ENCODE peak calls at places on chromosome 17, in seven cellular contexts. One of them, this sample, is unnamed.

GRCh38 chr17:50181155-50181554 is 15.3 kb downstream of the SGCA start:
- DNase-seq in IMR-90: no peak
- DNase-seq in HCT116: no peak
- DNase-seq in DND-41: no peak
- DNase-seq in skeletal muscle cell: no peak
- DNase-seq in astrocyte of the spinal cord: peak
- DNase-seq in sigmoid colon: no peak
- DNase-seq in this sample: no peak

GRCh38 chr17:82887255-82888164 is 47.7 kb upstream of the ZNF750 start:
- DNase-seq in skeletal muscle cell: no peak
- DNase-seq in sigmoid colon: no peak
- DNase-seq in IMR-90: peak
- DNase-seq in astrocyte of the spinal cord: no peak
- DNase-seq in HCT116: no peak
- DNase-seq in DND-41: peak
- DNase-seq in this sample: no peak

GRCh38 chr17:76869209-76869877 is 1.1 kb downstream of the MGAT5B start:
- DNase-seq in astrocyte of the spinal cord: no peak
- DNase-seq in sigmoid colon: no peak
- DNase-seq in DND-41: no peak
- DNase-seq in HCT116: no peak
- DNase-seq in IMR-90: no peak
- DNase-seq in skeletal muscle cell: no peak
- DNase-seq in this sample: no peak

GRCh38 chr17:60959696-60960095 is 282.0 kb downstream of the BCAS3 start:
- DNase-seq in sigmoid colon: no peak
- DNase-seq in HCT116: no peak
- DNase-seq in DND-41: no peak
- DNase-seq in IMR-90: no peak
- DNase-seq in skeletal muscle cell: no peak
- DNase-seq in astrocyte of the spinal cord: no peak
- DNase-seq in this sample: no peak

GRCh38 chr17:28492352-28493310 is 13.5 kb upstream of the FOXN1 start:
- DNase-seq in DND-41: no peak
- DNase-seq in HCT116: no peak
- DNase-seq in skeletal muscle cell: no peak
- DNase-seq in sigmoid colon: no peak
- DNase-seq in astrocyte of the spinal cord: no peak
- DNase-seq in IMR-90: no peak
- DNase-seq in this sample: no peak

GRCh38 chr17:77572065-77572601 is 386.4 kb upstream of the TNRC6C start:
- DNase-seq in IMR-90: no peak
- DNase-seq in DND-41: no peak
- DNase-seq in HCT116: no peak
- DNase-seq in astrocyte of the spinal cord: no peak
- DNase-seq in skeletal muscle cell: no peak
- DNase-seq in sigmoid colon: no peak
- DNase-seq in this sample: no peak

GRCh38 chr17:62179525-62180161 is 114.6 kb upstream of the MED13 start:
- DNase-seq in skeletal muscle cell: no peak
- DNase-seq in DND-41: no peak
- DNase-seq in sigmoid colon: no peak
- DNase-seq in HCT116: peak
- DNase-seq in IMR-90: peak
- DNase-seq in astrocyte of the spinal cord: peak
- DNase-seq in this sample: peak

GRCh38 chr17:75740631-75741077 is 19.4 kb downstream of the ITGB4 start:
- DNase-seq in IMR-90: no peak
- DNase-seq in skeletal muscle cell: no peak
- DNase-seq in HCT116: no peak
- DNase-seq in astrocyte of the spinal cord: no peak
- DNase-seq in sigmoid colon: no peak
- DNase-seq in DND-41: no peak
- DNase-seq in this sample: no peak

GRCh38 chr17:65278050-65278819 is 141.1 kb downstream of the RGS9 start:
- DNase-seq in astrocyte of the spinal cord: peak
- DNase-seq in DND-41: no peak
- DNase-seq in sigmoid colon: no peak
- DNase-seq in HCT116: peak
- DNase-seq in skeletal muscle cell: peak
- DNase-seq in IMR-90: peak
- DNase-seq in this sample: no peak

GRCh38 chr17:82202981-82203380 is 9.7 kb downstream of the CCDC57 start:
- DNase-seq in DND-41: no peak
- DNase-seq in IMR-90: no peak
- DNase-seq in HCT116: no peak
- DNase-seq in astrocyte of the spinal cord: no peak
- DNase-seq in skeletal muscle cell: no peak
- DNase-seq in sigmoid colon: no peak
- DNase-seq in this sample: no peak

GRCh38 chr17:2957631-2958286 is 105.6 kb downstream of the OR1D5 start:
- DNase-seq in skeletal muscle cell: no peak
- DNase-seq in sigmoid colon: peak
- DNase-seq in DND-41: no peak
- DNase-seq in astrocyte of the spinal cord: peak
- DNase-seq in IMR-90: peak
- DNase-seq in HCT116: no peak
- DNase-seq in this sample: no peak

GRCh38 chr17:79845601-79845949 is 6.3 kb upstream of the CBX4 start:
- DNase-seq in HCT116: no peak
- DNase-seq in sigmoid colon: no peak
- DNase-seq in DND-41: no peak
- DNase-seq in IMR-90: no peak
- DNase-seq in skeletal muscle cell: no peak
- DNase-seq in astrocyte of the spinal cord: no peak
- DNase-seq in this sample: no peak

GRCh38 chr17:71224824-71225575 is 895.8 kb upstream of the SOX9 start:
- DNase-seq in DND-41: no peak
- DNase-seq in HCT116: no peak
- DNase-seq in IMR-90: no peak
- DNase-seq in sigmoid colon: no peak
- DNase-seq in astrocyte of the spinal cord: peak
- DNase-seq in skeletal muscle cell: peak
- DNase-seq in this sample: no peak

GRCh38 chr17:15263206-15263579 is 1.9 kb downstream of the PMP22 start:
- DNase-seq in astrocyte of the spinal cord: peak
- DNase-seq in sigmoid colon: peak
- DNase-seq in IMR-90: peak
- DNase-seq in HCT116: no peak
- DNase-seq in skeletal muscle cell: peak
- DNase-seq in DND-41: no peak
- DNase-seq in this sample: peak

GRCh38 chr17:57401556-57402488 is 145.5 kb downstream of the MSI2 start:
- DNase-seq in sigmoid colon: no peak
- DNase-seq in astrocyte of the spinal cord: no peak
- DNase-seq in skeletal muscle cell: no peak
- DNase-seq in HCT116: no peak
- DNase-seq in DND-41: no peak
- DNase-seq in IMR-90: no peak
- DNase-seq in this sample: no peak

GRCh38 chr17:42018339-42018738 is 1.1 kb upstream of the DNAJC7 start:
- DNase-seq in DND-41: no peak
- DNase-seq in IMR-90: no peak
- DNase-seq in astrocyte of the spinal cord: no peak
- DNase-seq in skeletal muscle cell: no peak
- DNase-seq in sigmoid colon: no peak
- DNase-seq in HCT116: no peak
- DNase-seq in this sample: no peak
- H3K4me3 ChIP-seq in DND-41: peak
- H3K4me3 ChIP-seq in IMR-90: no peak
- H3K4me3 ChIP-seq in astrocyte of the spinal cord: peak
- H3K4me3 ChIP-seq in skeletal muscle cell: peak
- H3K4me3 ChIP-seq in sigmoid colon: peak
- H3K4me3 ChIP-seq in HCT116: peak
- H3K4me3 ChIP-seq in this sample: peak

GRCh38 chr17:17682293-17682736 is 1.1 kb downstream of the RAI1 start:
- DNase-seq in skeletal muscle cell: no peak
- DNase-seq in HCT116: no peak
- DNase-seq in sigmoid colon: peak
- DNase-seq in astrocyte of the spinal cord: no peak
- DNase-seq in DND-41: peak
- DNase-seq in IMR-90: no peak
- DNase-seq in this sample: no peak
- H3K4me3 ChIP-seq in skeletal muscle cell: peak
- H3K4me3 ChIP-seq in HCT116: peak
- H3K4me3 ChIP-seq in sigmoid colon: peak
- H3K4me3 ChIP-seq in astrocyte of the spinal cord: peak
- H3K4me3 ChIP-seq in DND-41: peak
- H3K4me3 ChIP-seq in IMR-90: peak
- H3K4me3 ChIP-seq in this sample: peak

GRCh38 chr17:69048634-69049033 is 12.1 kb downstream of the ABCA9 start:
- DNase-seq in astrocyte of the spinal cord: no peak
- DNase-seq in DND-41: no peak
- DNase-seq in skeletal muscle cell: no peak
- DNase-seq in sigmoid colon: no peak
- DNase-seq in IMR-90: no peak
- DNase-seq in HCT116: no peak
- DNase-seq in this sample: no peak
- H3K4me3 ChIP-seq in astrocyte of the spinal cord: no peak
- H3K4me3 ChIP-seq in DND-41: no peak
- H3K4me3 ChIP-seq in skeletal muscle cell: no peak
- H3K4me3 ChIP-seq in sigmoid colon: no peak
- H3K4me3 ChIP-seq in IMR-90: no peak
- H3K4me3 ChIP-seq in HCT116: no peak
- H3K4me3 ChIP-seq in this sample: no peak

GRCh38 chr17:7884581-7885356 is 3.8 kb upstream of the CHD3 start:
- DNase-seq in IMR-90: no peak
- DNase-seq in astrocyte of the spinal cord: no peak
- DNase-seq in DND-41: peak
- DNase-seq in skeletal muscle cell: no peak
- DNase-seq in sigmoid colon: no peak
- DNase-seq in HCT116: no peak
- DNase-seq in this sample: no peak

GRCh38 chr17:7882068-7882467 is 6.5 kb upstream of the CHD3 start:
- DNase-seq in DND-41: no peak
- DNase-seq in IMR-90: no peak
- DNase-seq in sigmoid colon: no peak
- DNase-seq in HCT116: no peak
- DNase-seq in skeletal muscle cell: no peak
- DNase-seq in astrocyte of the spinal cord: no peak
- DNase-seq in this sample: no peak

GRCh38 chr17:7883781-7884386 is 4.7 kb upstream of the CHD3 start:
- DNase-seq in sigmoid colon: no peak
- DNase-seq in skeletal muscle cell: no peak
- DNase-seq in IMR-90: peak
- DNase-seq in HCT116: no peak
- DNase-seq in astrocyte of the spinal cord: peak
- DNase-seq in DND-41: peak
- DNase-seq in this sample: no peak

GRCh38 chr17:7881655-7882054 is 6.9 kb upstream of the CHD3 start:
- DNase-seq in IMR-90: no peak
- DNase-seq in skeletal muscle cell: no peak
- DNase-seq in sigmoid colon: no peak
- DNase-seq in DND-41: no peak
- DNase-seq in astrocyte of the spinal cord: no peak
- DNase-seq in HCT116: no peak
- DNase-seq in this sample: no peak

GRCh38 chr17:7882629-7883028 is 6.0 kb upstream of the CHD3 start:
- DNase-seq in sigmoid colon: no peak
- DNase-seq in skeletal muscle cell: no peak
- DNase-seq in DND-41: no peak
- DNase-seq in astrocyte of the spinal cord: no peak
- DNase-seq in HCT116: no peak
- DNase-seq in IMR-90: no peak
- DNase-seq in this sample: no peak
- H3K4me3 ChIP-seq in sigmoid colon: no peak
- H3K4me3 ChIP-seq in skeletal muscle cell: no peak
- H3K4me3 ChIP-seq in DND-41: no peak
- H3K4me3 ChIP-seq in astrocyte of the spinal cord: no peak
- H3K4me3 ChIP-seq in HCT116: no peak
- H3K4me3 ChIP-seq in IMR-90: no peak
- H3K4me3 ChIP-seq in this sample: no peak

GRCh38 chr17:32689348-32689747 is 187.6 kb downstream of the MYO1D start:
- DNase-seq in astrocyte of the spinal cord: no peak
- DNase-seq in HCT116: no peak
- DNase-seq in DND-41: no peak
- DNase-seq in sigmoid colon: no peak
- DNase-seq in IMR-90: no peak
- DNase-seq in skeletal muscle cell: no peak
- DNase-seq in this sample: no peak

GRCh38 chr17:32688221-32688620 is 188.7 kb downstream of the MYO1D start:
- DNase-seq in sigmoid colon: no peak
- DNase-seq in HCT116: no peak
- DNase-seq in DND-41: no peak
- DNase-seq in astrocyte of the spinal cord: no peak
- DNase-seq in skeletal muscle cell: no peak
- DNase-seq in IMR-90: no peak
- DNase-seq in this sample: no peak

DNA sequence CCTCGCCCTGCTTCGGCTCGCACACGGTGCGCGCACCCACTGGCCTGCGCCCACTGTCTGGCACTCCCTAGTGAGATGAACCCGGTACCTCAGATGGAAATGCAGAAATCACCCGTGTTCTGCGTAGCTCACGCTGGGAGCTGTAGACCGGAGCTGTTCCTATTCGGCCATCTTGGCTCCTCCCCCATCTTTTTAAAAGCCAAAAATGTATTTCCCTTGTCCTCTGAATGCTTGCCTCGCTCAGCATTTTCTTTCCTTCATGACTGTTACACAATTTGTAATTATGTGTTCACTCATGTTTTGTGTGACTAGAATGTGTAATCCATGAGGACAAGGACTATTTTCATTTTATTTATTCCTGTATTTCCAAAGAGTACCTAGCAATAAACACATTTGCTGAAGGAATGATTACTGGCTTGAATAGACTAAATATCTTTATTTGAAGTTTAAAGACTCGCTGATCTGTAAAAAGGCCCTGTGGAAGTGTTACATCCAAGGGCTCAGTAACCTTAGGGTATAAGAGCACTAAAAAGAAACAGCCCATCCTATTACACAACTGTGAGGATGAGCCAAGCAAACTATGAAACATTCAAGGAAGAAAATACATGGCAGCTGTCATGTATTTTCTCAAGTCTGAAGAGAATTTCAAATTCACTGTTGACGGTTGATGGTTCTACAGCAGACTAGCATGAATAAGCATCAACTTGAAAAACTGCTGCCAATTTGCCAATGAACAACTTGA is 192.7 kb downstream of the MYO1D start:
- DNase-seq in astrocyte of the spinal cord: no peak
- DNase-seq in IMR-90: no peak
- DNase-seq in sigmoid colon: no peak
- DNase-seq in skeletal muscle cell: no peak
- DNase-seq in HCT116: no peak
- DNase-seq in DND-41: no peak
- DNase-seq in this sample: no peak
- H3K4me3 ChIP-seq in astrocyte of the spinal cord: no peak
- H3K4me3 ChIP-seq in IMR-90: no peak
- H3K4me3 ChIP-seq in sigmoid colon: no peak
- H3K4me3 ChIP-seq in skeletal muscle cell: no peak
- H3K4me3 ChIP-seq in HCT116: no peak
- H3K4me3 ChIP-seq in DND-41: no peak
- H3K4me3 ChIP-seq in this sample: no peak

GRCh38 chr17:38429476-38430100 is 1.3 kb downstream of the ARHGAP23 start:
- DNase-seq in astrocyte of the spinal cord: no peak
- DNase-seq in IMR-90: no peak
- DNase-seq in skeletal muscle cell: no peak
- DNase-seq in HCT116: no peak
- DNase-seq in sigmoid colon: no peak
- DNase-seq in DND-41: no peak
- DNase-seq in this sample: no peak
- H3K4me3 ChIP-seq in astrocyte of the spinal cord: peak
- H3K4me3 ChIP-seq in IMR-90: peak
- H3K4me3 ChIP-seq in skeletal muscle cell: peak
- H3K4me3 ChIP-seq in HCT116: no peak
- H3K4me3 ChIP-seq in sigmoid colon: peak
- H3K4me3 ChIP-seq in DND-41: peak
- H3K4me3 ChIP-seq in this sample: peak

GRCh38 chr17:31480067-31480466 is 88.6 kb downstream of the RAB11FIP4 start:
- DNase-seq in sigmoid colon: no peak
- DNase-seq in HCT116: no peak
- DNase-seq in IMR-90: no peak
- DNase-seq in astrocyte of the spinal cord: no peak
- DNase-seq in skeletal muscle cell: no peak
- DNase-seq in DND-41: no peak
- DNase-seq in this sample: no peak
- H3K4me3 ChIP-seq in sigmoid colon: no peak
- H3K4me3 ChIP-seq in HCT116: no peak
- H3K4me3 ChIP-seq in IMR-90: no peak
- H3K4me3 ChIP-seq in astrocyte of the spinal cord: no peak
- H3K4me3 ChIP-seq in skeletal muscle cell: no peak
- H3K4me3 ChIP-seq in DND-41: no peak
- H3K4me3 ChIP-seq in this sample: no peak

This sample was measured in AG09309.